ENCODE peak calls at places on chromosomes 7 and 10, in six cellular contexts. L is bronchial epithelial cell, P is A549, U is thyroid gland, C is suprapubic skin, Q is GM23248. H is an unnamed sample.

GRCh38 chr7:73761854-73762658 is 8.0 kb downstream of the CLDN3 start:
- DNase-seq in P (no peak), U (no peak), Q (no peak), C (no peak), L (no peak), H (no peak)

GRCh38 chr10:74640134-74640533 is 186.3 kb upstream of the KAT6B start:
- DNase-seq in P (no peak), U (no peak), Q (no peak), L (no peak), C (no peak), H (no peak)

GRCh38 chr7:135970682-135971365 is 6.3 kb downstream of the MTPN start:
- DNase-seq in Q (no peak), P (no peak), C (no peak), U (no peak), L (no peak), H (no peak)

GRCh38 chr10:17038627-17039026 is 91.0 kb downstream of the CUBN start:
- DNase-seq in C (no peak), L (no peak), P (no peak), U (no peak), Q (peak), H (no peak)

GRCh38 chr7:134188311-134188710 is 61.2 kb downstream of the LRGUK start:
- DNase-seq in U (no peak), P (no peak), L (peak), C (no peak), Q (no peak), H (peak)

GRCh38 chr7:54831046-54831643 is 72.1 kb upstream of the SEC61G start:
- DNase-seq in U (no peak), P (peak), C (no peak), Q (no peak), L (peak), H (peak)

GRCh38 chr10:80137031-80137712 is 4.6 kb downstream of the PLAC9 start:
- DNase-seq in L (no peak), P (no peak), C (peak), U (no peak), Q (peak), H (no peak)

GRCh38 chr10:57968328-57969016 is 299.2 kb downstream of the IPMK start:
- DNase-seq in Q (no peak), L (no peak), P (no peak), C (no peak), U (no peak), H (no peak)

GRCh38 chr7:49767719-49768118 is 5.7 kb upstream of the VWC2 start:
- DNase-seq in U (no peak), Q (no peak), P (no peak), C (no peak), L (no peak), H (no peak)

GRCh38 chr10:71783917-71784678 is 10.8 kb upstream of the VSIR start:
- DNase-seq in U (no peak), L (no peak), C (no peak), P (no peak), Q (no peak), H (no peak)

GRCh38 chr7:82166666-82167065 is 276.9 kb downstream of the CACNA2D1 start:
- DNase-seq in L (peak), Q (no peak), U (no peak), P (no peak), C (no peak), H (peak)

GRCh38 chr10:32266979-32267378 is 80.0 kb downstream of the EPC1 start:
- DNase-seq in P (no peak), C (no peak), U (no peak), Q (no peak), L (no peak), H (no peak)

GRCh38 chr7:24341677-24342076 is 57.7 kb downstream of the NPY start:
- DNase-seq in C (no peak), U (peak), L (peak), Q (peak), P (no peak), H (peak)

GRCh38 chr7:68070992-68071391 is 1074.4 kb downstream of the TYW1 start:
- DNase-seq in L (no peak), Q (no peak), U (peak), P (no peak), C (no peak), H (no peak)

GRCh38 chr7:48424731-48425130 is 253.5 kb downstream of the ABCA13 start:
- DNase-seq in Q (peak), L (peak), P (peak), C (no peak), U (no peak), H (peak)

GRCh38 chr7:128892521-128893250 is 17.8 kb downstream of the KCP start:
- DNase-seq in P (no peak), C (no peak), Q (no peak), L (no peak), U (peak), H (no peak)

GRCh38 chr7:132757778-132758177 is 181.5 kb upstream of the PLXNA4 start:
- DNase-seq in L (no peak), P (no peak), C (no peak), Q (no peak), U (no peak), H (no peak)

GRCh38 chr7:130363156-130363847 is 17.0 kb upstream of the CPA1 start:
- DNase-seq in P (peak), C (no peak), U (no peak), L (peak), Q (peak), H (peak)

GRCh38 chr7:10973942-10974716 is 457 bp downstream of the PHF14 start:
- DNase-seq in C (no peak), L (peak), Q (peak), U (peak), P (peak), H (peak)

GRCh38 chr7:116162992-116163391 is 47.3 kb upstream of the TES start:
- DNase-seq in U (no peak), P (no peak), L (no peak), Q (peak), C (no peak), H (no peak)

GRCh38 chr10:96376483-96376882 is 17.7 kb upstream of the OPALIN start:
- DNase-seq in U (no peak), C (no peak), L (peak), P (no peak), Q (no peak), H (peak)

GRCh38 chr10:62083413-62083794 is 181.9 kb downstream of the ARID5B start:
- DNase-seq in P (no peak), Q (peak), L (peak), C (no peak), U (no peak), H (peak)

GRCh38 chr7:19145429-19146201 is 394 bp upstream of the FERD3L start:
- DNase-seq in P (no peak), Q (no peak), C (no peak), L (no peak), U (no peak), H (no peak)

GRCh38 chr7:95322396-95322795 is 1.9 kb downstream of the PON1 start:
- DNase-seq in L (no peak), P (no peak), C (no peak), Q (no peak), U (no peak), H (no peak)

GRCh38 chr7:112892263-112892662 is 102.1 kb upstream of the TMEM168 start:
- DNase-seq in L (peak), C (no peak), P (no peak), Q (peak), U (no peak), H (peak)

GRCh38 chr7:82335927-82336326 is 107.7 kb downstream of the CACNA2D1 start:
- DNase-seq in U (peak), P (no peak), Q (peak), C (no peak), L (no peak), H (peak)

GRCh38 chr10:6140141-6140841 is 51.5 kb downstream of the RBM17 start:
- DNase-seq in C (no peak), U (no peak), Q (no peak), P (no peak), L (no peak), H (no peak)
- H3K4me3 ChIP-seq in C (peak), U (no peak), Q (no peak), P (no peak), L (no peak), H (no peak)

DNA sequence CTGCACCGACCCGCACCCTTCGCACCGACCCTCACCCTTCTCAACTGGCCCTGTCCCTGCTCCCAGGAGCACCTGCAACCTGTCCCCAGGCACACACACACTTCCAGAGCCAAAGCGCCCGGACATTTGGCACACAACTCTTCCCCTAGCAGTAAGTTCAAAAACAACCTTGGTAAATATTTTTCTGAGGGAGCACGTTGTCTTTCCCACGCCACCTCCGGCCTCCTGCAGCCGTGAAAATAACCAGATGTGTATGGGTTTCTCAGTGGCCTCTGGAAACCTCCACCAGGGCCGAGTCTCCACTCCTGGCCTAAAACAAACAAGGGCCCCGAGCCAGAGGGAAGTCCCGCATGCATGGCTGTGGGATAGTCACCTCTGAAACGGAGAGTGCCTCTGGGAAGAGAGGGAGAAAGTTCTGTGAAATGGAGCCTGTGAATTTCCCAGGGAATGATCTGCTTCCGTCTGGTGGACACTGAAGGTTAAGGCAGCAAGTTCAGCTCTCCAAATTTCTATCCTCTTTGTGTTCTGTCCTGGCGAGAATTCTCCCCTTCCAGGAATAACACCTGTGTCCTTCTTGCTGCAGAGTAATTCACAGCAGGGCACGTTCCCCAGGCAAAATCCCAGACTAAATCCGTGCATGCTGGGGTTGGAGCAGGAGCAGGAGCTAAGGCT is 15.8 kb downstream of the PODXL start:
- DNase-seq in P (no peak), U (peak), Q (no peak), C (no peak), L (no peak), H (no peak)
- H3K4me3 ChIP-seq in P (no peak), U (no peak), Q (no peak), C (no peak), L (no peak), H (no peak)

GRCh38 chr10:69326692-69327091 is 48.4 kb downstream of the HK1 start:
- DNase-seq in P (no peak), L (no peak), Q (no peak), U (no peak), C (no peak), H (no peak)
- H3K4me3 ChIP-seq in P (no peak), L (no peak), Q (no peak), U (no peak), C (no peak), H (no peak)

DNA sequence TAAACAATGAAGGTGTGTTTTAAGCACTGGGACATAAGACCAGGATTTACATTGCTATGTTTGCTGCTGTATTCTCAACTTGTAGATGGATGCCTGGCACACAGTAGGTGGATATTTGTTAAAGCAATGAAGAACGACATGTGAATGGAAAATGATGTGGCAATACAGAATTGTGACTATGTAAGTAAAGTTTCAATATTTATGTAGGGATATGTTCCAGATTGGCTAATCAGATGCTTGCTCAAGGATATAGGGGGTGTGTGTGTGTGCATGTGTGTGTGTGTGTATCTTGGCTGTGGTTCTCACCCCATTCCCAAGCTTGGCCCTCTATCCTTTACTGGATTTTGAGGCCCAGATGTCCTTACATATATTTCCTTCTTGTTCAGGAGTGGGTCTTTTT is 42.7 kb upstream of the LAMB1 start:
- DNase-seq in P (no peak), C (no peak), Q (no peak), U (no peak), L (no peak), H (no peak)
- H3K4me3 ChIP-seq in P (no peak), C (no peak), Q (no peak), U (no peak), L (no peak), H (no peak)

GRCh38 chr7:3538051-3538450 is 237.0 kb downstream of the SDK1 start:
- DNase-seq in U (no peak), L (no peak), C (no peak), Q (no peak), P (no peak), H (no peak)
- H3K4me3 ChIP-seq in U (no peak), L (no peak), C (no peak), Q (no peak), P (no peak), H (no peak)

GRCh38 chr7:157009778-157010587 is 480 bp downstream of the MNX1 start:
- DNase-seq in P (peak), C (peak), U (no peak), Q (no peak), L (no peak), H (no peak)

GRCh38 chr7:157012113-157012547 is 1.7 kb upstream of the MNX1 start:
- DNase-seq in Q (no peak), P (no peak), L (no peak), C (no peak), U (no peak), H (no peak)

GRCh38 chr7:157010588-157011332 is at the start of gene MNX1:
- DNase-seq in P (peak), Q (no peak), L (peak), U (peak), C (peak), H (peak)

GRCh38 chr7:157013101-157013500 is 2.6 kb upstream of the MNX1 start:
- DNase-seq in U (no peak), P (no peak), L (no peak), Q (no peak), C (no peak), H (no peak)

GRCh38 chr7:157011333-157012112 is 1.1 kb upstream of the MNX1 start:
- DNase-seq in P (no peak), L (no peak), Q (no peak), C (peak), U (no peak), H (no peak)
- H3K4me3 ChIP-seq in P (peak), L (peak), Q (no peak), C (peak), U (no peak), H (peak)

GRCh38 chr10:122463466-122464157 is 2.3 kb downstream of the HTRA1 start:
- DNase-seq in L (no peak), U (no peak), P (no peak), Q (no peak), C (no peak), H (no peak)
- H3K4me3 ChIP-seq in L (peak), U (no peak), P (no peak), Q (peak), C (peak), H (peak)

GRCh38 chr10:34740321-34740720 is 74.8 kb downstream of the PARD3 start:
- DNase-seq in C (no peak), Q (no peak), L (no peak), U (no peak), P (no peak), H (no peak)
- H3K4me3 ChIP-seq in C (no peak), Q (peak), L (no peak), U (no peak), P (no peak), H (no peak)

GRCh38 chr10:109913351-109913902 is 9.9 kb downstream of the XPNPEP1 start:
- DNase-seq in Q (no peak), L (no peak), U (no peak), P (no peak), C (no peak), H (no peak)

GRCh38 chr10:109915566-109915965 is 7.7 kb downstream of the XPNPEP1 start:
- DNase-seq in C (no peak), L (no peak), P (no peak), Q (no peak), U (no peak), H (no peak)

GRCh38 chr10:109914966-109915365 is 8.3 kb downstream of the XPNPEP1 start:
- DNase-seq in C (no peak), U (no peak), L (peak), P (peak), Q (peak), H (peak)

GRCh38 chr10:109912335-109913282 is 10.7 kb downstream of the XPNPEP1 start:
- DNase-seq in P (no peak), L (peak), C (no peak), Q (peak), U (no peak), H (peak)

GRCh38 chr10:109911903-109912302 is 11.4 kb downstream of the XPNPEP1 start:
- DNase-seq in C (no peak), U (no peak), L (no peak), Q (no peak), P (no peak), H (no peak)
- H3K4me3 ChIP-seq in C (no peak), U (no peak), L (no peak), Q (no peak), P (no peak), H (no peak)

DNA sequence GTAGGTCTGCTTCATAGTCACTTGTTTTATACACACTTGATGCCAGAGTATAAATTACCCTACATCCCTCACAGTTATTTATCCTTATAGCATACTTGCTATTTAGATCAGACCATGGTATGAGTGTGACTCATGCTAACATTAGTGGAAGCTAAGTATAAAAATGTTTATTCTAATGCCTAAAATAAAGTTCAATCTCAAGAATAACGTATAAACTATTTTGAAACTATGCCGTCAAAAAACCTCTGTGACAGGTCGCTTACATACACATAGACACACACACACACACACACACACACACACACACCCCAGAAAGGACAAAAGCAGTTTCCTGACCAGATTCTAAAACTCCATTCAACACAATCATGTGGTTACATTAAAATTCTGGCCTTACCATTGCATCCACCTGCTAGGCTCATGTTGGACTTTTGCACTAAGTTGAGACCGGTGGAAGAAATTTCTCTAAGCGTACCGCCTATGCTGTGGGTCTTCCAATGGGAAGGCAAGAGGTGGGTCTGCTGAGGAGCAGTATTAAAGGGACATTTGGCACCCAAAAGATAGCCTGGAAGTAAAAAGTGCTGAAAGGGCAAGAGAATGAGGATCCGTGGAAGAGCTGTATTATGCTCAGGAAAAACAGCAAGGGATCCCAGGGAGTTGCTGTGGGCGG is 5.0 kb downstream of the FOXP2 start:
- DNase-seq in L (no peak), P (no peak), C (no peak), Q (peak), U (no peak), H (no peak)
- H3K4me3 ChIP-seq in L (no peak), P (no peak), C (no peak), Q (no peak), U (no peak), H (no peak)